ENCODE peak calls at places on chromosomes 2 and 18, in eight cellular contexts. J, T, K, Q, L, B, S and P are unnamed samples.

GRCh38 chr2:150303281-150303680 is 184.2 kb downstream of the RND3 start:
- DNase-seq in J (no peak), T (no peak), K (no peak), Q (peak; percentile 19), L (no peak), B (no peak), S (no peak), P (peak; percentile 10)

GRCh38 chr2:12440731-12441130 is 276.0 kb upstream of the TRIB2 start:
- DNase-seq in J (no peak), T (no peak), K (no peak), Q (no peak), L (no peak), B (no peak), S (no peak), P (no peak)

GRCh38 chr2:199488772-199489400 is 31.1 kb upstream of the SATB2 start:
- DNase-seq in J (no peak), T (no peak), K (peak; percentile 75), Q (peak; percentile 51), L (no peak), B (peak; percentile 18), S (no peak), P (peak; percentile 43)

GRCh38 chr2:46275995-46276394 is 21.2 kb upstream of the EPAS1 start:
- DNase-seq in J (no peak), T (no peak), K (no peak), Q (peak; percentile 47), L (no peak), B (no peak), S (no peak), P (no peak)

GRCh38 chr2:172234716-172235661 is 132.3 kb upstream of the DLX2 start:
- DNase-seq in J (no peak), T (no peak), K (no peak), Q (no peak), L (no peak), B (peak; percentile 22), S (no peak), P (no peak)

GRCh38 chr2:98634406-98635092 is 26.2 kb downstream of the UNC50 start:
- DNase-seq in J (no peak), T (no peak), K (no peak), Q (peak; percentile 15), L (no peak), B (peak; percentile 22), S (peak; percentile 26), P (peak; percentile 44)

GRCh38 chr2:222862068-222862914 is 1.5 kb downstream of the ACSL3 start:
- DNase-seq in J (no peak), T (no peak), K (peak; percentile 13), Q (peak; percentile 56), L (no peak), B (no peak), S (no peak), P (peak; percentile 47)

GRCh38 chr18:62550746-62551145 is 27.9 kb downstream of the ZCCHC2 start:
- DNase-seq in J (peak; percentile 22), T (no peak), K (no peak), Q (no peak), L (no peak), B (no peak), S (no peak), P (no peak)

GRCh38 chr2:55703350-55703749 is 9.7 kb upstream of the PNPT1 start:
- DNase-seq in J (no peak), T (no peak), K (no peak), Q (no peak), L (no peak), B (no peak), S (no peak), P (no peak)